ENCODE peak calls at places on chromosomes 12 and 14, in five cellular contexts. One of them, this sample, is unnamed.

GRCh38 chr14:66509874-66510273 is 1.9 kb downstream of the GPHN start:
- DNase-seq in T-helper 1 cell: no peak
- DNase-seq in amniotic epithelial cell: no peak
- DNase-seq in germinal center: no peak
- DNase-seq in HL-60: no peak
- DNase-seq in this sample: no peak

GRCh38 chr14:74018029-74018703 is 922 bp downstream of the ENTPD5 start:
- DNase-seq in germinal center: peak; percentile 15
- DNase-seq in HL-60: no peak
- DNase-seq in T-helper 1 cell: no peak
- DNase-seq in amniotic epithelial cell: peak; percentile 71
- DNase-seq in this sample: peak; percentile 62

GRCh38 chr12:31585271-31585670 is 5.7 kb downstream of the DENND5B start:
- DNase-seq in amniotic epithelial cell: peak; percentile 70
- DNase-seq in T-helper 1 cell: no peak
- DNase-seq in HL-60: no peak
- DNase-seq in germinal center: no peak
- DNase-seq in this sample: peak; percentile 47

GRCh38 chr14:52829527-52829926 is 38.1 kb upstream of the GNPNAT1 start:
- DNase-seq in amniotic epithelial cell: no peak
- DNase-seq in T-helper 1 cell: no peak
- DNase-seq in germinal center: no peak
- DNase-seq in HL-60: no peak
- DNase-seq in this sample: no peak

GRCh38 chr14:54564799-54565235 is 2.1 kb upstream of the SAMD4A start:
- DNase-seq in HL-60: no peak
- DNase-seq in germinal center: no peak
- DNase-seq in amniotic epithelial cell: peak; percentile 78
- DNase-seq in T-helper 1 cell: no peak
- DNase-seq in this sample: peak; percentile 78

GRCh38 chr12:66612053-66612775 is 66.7 kb downstream of the GRIP1 start:
- DNase-seq in germinal center: no peak
- DNase-seq in HL-60: no peak
- DNase-seq in amniotic epithelial cell: no peak
- DNase-seq in T-helper 1 cell: no peak
- DNase-seq in this sample: no peak

GRCh38 chr14:52735921-52736489 is 6.0 kb downstream of the STYX start:
- DNase-seq in T-helper 1 cell: no peak
- DNase-seq in amniotic epithelial cell: no peak
- DNase-seq in HL-60: no peak
- DNase-seq in germinal center: no peak
- DNase-seq in this sample: no peak

GRCh38 chr14:76720382-76720813 is 40.9 kb upstream of the VASH1 start:
- DNase-seq in germinal center: no peak
- DNase-seq in HL-60: peak; percentile 49
- DNase-seq in amniotic epithelial cell: peak; percentile 62
- DNase-seq in T-helper 1 cell: no peak
- DNase-seq in this sample: peak; percentile 73

GRCh38 chr12:113860950-113861349 is 105.2 kb downstream of the RBM19 start:
- DNase-seq in germinal center: no peak
- DNase-seq in T-helper 1 cell: no peak
- DNase-seq in amniotic epithelial cell: peak; percentile 96
- DNase-seq in HL-60: peak; percentile 96
- DNase-seq in this sample: peak; percentile 97

GRCh38 chr12:104218935-104219334 is 3.4 kb downstream of the TXNRD1 start:
- DNase-seq in T-helper 1 cell: no peak
- DNase-seq in HL-60: no peak
- DNase-seq in germinal center: no peak
- DNase-seq in amniotic epithelial cell: peak; percentile 73
- DNase-seq in this sample: peak; percentile 56

GRCh38 chr14:104206281-104206904 is 68.0 kb downstream of the KIF26A start:
- DNase-seq in amniotic epithelial cell: no peak
- DNase-seq in HL-60: no peak
- DNase-seq in T-helper 1 cell: no peak
- DNase-seq in germinal center: no peak
- DNase-seq in this sample: no peak

GRCh38 chr12:6200266-6201198 is at the start of gene CD9:
- DNase-seq in T-helper 1 cell: no peak
- DNase-seq in amniotic epithelial cell: no peak
- DNase-seq in germinal center: peak; percentile 78
- DNase-seq in HL-60: no peak
- DNase-seq in this sample: peak; percentile 48

GRCh38 chr14:99936056-99936455 is 129.2 kb upstream of the EVL start:
- DNase-seq in T-helper 1 cell: no peak
- DNase-seq in amniotic epithelial cell: peak; percentile 23
- DNase-seq in HL-60: no peak
- DNase-seq in germinal center: no peak
- DNase-seq in this sample: no peak

GRCh38 chr14:106610691-106611090 is 1084.3 kb downstream of the TMEM121 start:
- DNase-seq in HL-60: no peak
- DNase-seq in T-helper 1 cell: no peak
- DNase-seq in germinal center: no peak
- DNase-seq in amniotic epithelial cell: no peak
- DNase-seq in this sample: no peak

GRCh38 chr12:124520258-124520657 is 47.2 kb downstream of the NCOR2 start:
- DNase-seq in HL-60: no peak
- DNase-seq in T-helper 1 cell: no peak
- DNase-seq in germinal center: no peak
- DNase-seq in amniotic epithelial cell: no peak
- DNase-seq in this sample: peak; percentile 81

This sample was measured in fibroblast of pulmonary artery.